ENCODE peak calls at places on chromosomes 4 and X, in six cellular contexts. One of them, this sample, is unnamed.

GRCh38 chr4:172726001-172726423 is 442.6 kb upstream of the GALNT7 start:
- DNase-seq in sciatic nerve: no peak
- DNase-seq in activated T-cell treated with anti-CD3 and anti-CD28 coated beads for 48 hours: no peak
- DNase-seq in GM03348: no peak
- DNase-seq in G401: no peak
- DNase-seq in GM12892: no peak
- DNase-seq in this sample: no peak

GRCh38 chr4:135966936-135967335 is 1565.4 kb downstream of the PCDH18 start:
- DNase-seq in sciatic nerve: no peak
- DNase-seq in G401: no peak
- DNase-seq in activated T-cell treated with anti-CD3 and anti-CD28 coated beads for 48 hours: no peak
- DNase-seq in GM03348: no peak
- DNase-seq in GM12892: no peak
- DNase-seq in this sample: no peak

GRCh38 chr4:56907009-56907408 is 691 bp upstream of the REST start:
- DNase-seq in activated T-cell treated with anti-CD3 and anti-CD28 coated beads for 48 hours: no peak
- DNase-seq in GM03348: no peak
- DNase-seq in GM12892: no peak
- DNase-seq in sciatic nerve: no peak
- DNase-seq in G401: no peak
- DNase-seq in this sample: no peak

GRCh38 chrX:10922158-10922557 is 189.0 kb upstream of the HCCS start:
- DNase-seq in sciatic nerve: no peak
- DNase-seq in GM12892: no peak
- DNase-seq in activated T-cell treated with anti-CD3 and anti-CD28 coated beads for 48 hours: no peak
- DNase-seq in G401: no peak
- DNase-seq in GM03348: peak; percentile 62
- DNase-seq in this sample: no peak

GRCh38 chr4:13762126-13762525 is 134.6 kb upstream of the BOD1L1 start:
- DNase-seq in GM03348: no peak
- DNase-seq in GM12892: no peak
- DNase-seq in G401: no peak
- DNase-seq in sciatic nerve: no peak
- DNase-seq in activated T-cell treated with anti-CD3 and anti-CD28 coated beads for 48 hours: no peak
- DNase-seq in this sample: no peak

GRCh38 chr4:3199661-3200422 is 49.1 kb upstream of the MSANTD1 start:
- DNase-seq in sciatic nerve: peak; percentile 55
- DNase-seq in G401: no peak
- DNase-seq in GM12892: no peak
- DNase-seq in activated T-cell treated with anti-CD3 and anti-CD28 coated beads for 48 hours: no peak
- DNase-seq in GM03348: peak; percentile 83
- DNase-seq in this sample: no peak

GRCh38 chrX:147850875-147851274 is 60.8 kb upstream of the FMR1 start:
- DNase-seq in GM12892: no peak
- DNase-seq in activated T-cell treated with anti-CD3 and anti-CD28 coated beads for 48 hours: no peak
- DNase-seq in G401: no peak
- DNase-seq in GM03348: no peak
- DNase-seq in sciatic nerve: no peak
- DNase-seq in this sample: no peak

GRCh38 chr4:112112590-112113170 is 32.6 kb upstream of the FAM241A start:
- DNase-seq in GM12892: no peak
- DNase-seq in G401: no peak
- DNase-seq in GM03348: no peak
- DNase-seq in activated T-cell treated with anti-CD3 and anti-CD28 coated beads for 48 hours: no peak
- DNase-seq in sciatic nerve: no peak
- DNase-seq in this sample: no peak

GRCh38 chrX:66221856-66222255 is 57.8 kb downstream of the HEPH start:
- DNase-seq in GM12892: no peak
- DNase-seq in GM03348: no peak
- DNase-seq in activated T-cell treated with anti-CD3 and anti-CD28 coated beads for 48 hours: no peak
- DNase-seq in G401: no peak
- DNase-seq in sciatic nerve: no peak
- DNase-seq in this sample: no peak

GRCh38 chrX:132041016-132041415 is 17.9 kb downstream of the STK26 start:
- DNase-seq in GM12892: no peak
- DNase-seq in G401: no peak
- DNase-seq in sciatic nerve: no peak
- DNase-seq in GM03348: no peak
- DNase-seq in activated T-cell treated with anti-CD3 and anti-CD28 coated beads for 48 hours: no peak
- DNase-seq in this sample: no peak

GRCh38 chr4:25654031-25654970 is 1.4 kb upstream of the SLC34A2 start:
- DNase-seq in GM12892: no peak
- DNase-seq in G401: peak; percentile 29
- DNase-seq in sciatic nerve: no peak
- DNase-seq in activated T-cell treated with anti-CD3 and anti-CD28 coated beads for 48 hours: no peak
- DNase-seq in GM03348: no peak
- DNase-seq in this sample: no peak

GRCh38 chrX:27918799-27919198 is 62.5 kb downstream of the DCAF8L1 start:
- DNase-seq in activated T-cell treated with anti-CD3 and anti-CD28 coated beads for 48 hours: no peak
- DNase-seq in GM12892: no peak
- DNase-seq in G401: no peak
- DNase-seq in sciatic nerve: no peak
- DNase-seq in GM03348: no peak
- DNase-seq in this sample: no peak

GRCh38 chr4:26780524-26780923 is 80.1 kb upstream of the STIM2 start:
- DNase-seq in activated T-cell treated with anti-CD3 and anti-CD28 coated beads for 48 hours: no peak
- DNase-seq in sciatic nerve: no peak
- DNase-seq in G401: no peak
- DNase-seq in GM03348: no peak
- DNase-seq in GM12892: no peak
- DNase-seq in this sample: no peak

GRCh38 chr4:74967324-74967723 is 34.4 kb downstream of the PARM1 start:
- DNase-seq in GM03348: no peak
- DNase-seq in G401: no peak
- DNase-seq in sciatic nerve: no peak
- DNase-seq in GM12892: no peak
- DNase-seq in activated T-cell treated with anti-CD3 and anti-CD28 coated beads for 48 hours: no peak
- DNase-seq in this sample: no peak

GRCh38 chrX:56800801-56801200 is 71.8 kb downstream of the NBDY start:
- DNase-seq in GM03348: no peak
- DNase-seq in activated T-cell treated with anti-CD3 and anti-CD28 coated beads for 48 hours: no peak
- DNase-seq in G401: no peak
- DNase-seq in GM12892: no peak
- DNase-seq in sciatic nerve: no peak
- DNase-seq in this sample: peak; percentile 31

GRCh38 chrX:41027388-41027787 is 57.9 kb upstream of the USP9X start:
- DNase-seq in activated T-cell treated with anti-CD3 and anti-CD28 coated beads for 48 hours: no peak
- DNase-seq in G401: no peak
- DNase-seq in sciatic nerve: no peak
- DNase-seq in GM03348: peak; percentile 59
- DNase-seq in GM12892: no peak
- DNase-seq in this sample: no peak

GRCh38 chr4:76589872-76590846 is 155.1 kb downstream of the SHROOM3 start:
- DNase-seq in activated T-cell treated with anti-CD3 and anti-CD28 coated beads for 48 hours: no peak
- DNase-seq in sciatic nerve: no peak
- DNase-seq in GM03348: peak; percentile 81
- DNase-seq in G401: peak; percentile 82
- DNase-seq in GM12892: no peak
- DNase-seq in this sample: no peak

GRCh38 chr4:184824776-184825393 is 883 bp downstream of the ACSL1 start:
- DNase-seq in GM03348: no peak
- DNase-seq in GM12892: no peak
- DNase-seq in activated T-cell treated with anti-CD3 and anti-CD28 coated beads for 48 hours: no peak
- DNase-seq in G401: peak; percentile 39
- DNase-seq in sciatic nerve: no peak
- DNase-seq in this sample: no peak

GRCh38 chrX:46628406-46629371 is 55.1 kb downstream of the CHST7 start:
- DNase-seq in sciatic nerve: no peak
- DNase-seq in G401: no peak
- DNase-seq in GM03348: peak; percentile 27
- DNase-seq in GM12892: peak; percentile 23
- DNase-seq in activated T-cell treated with anti-CD3 and anti-CD28 coated beads for 48 hours: no peak
- DNase-seq in this sample: no peak

GRCh38 chr4:925171-925570 is 6.9 kb downstream of the GAK start:
- DNase-seq in GM12892: no peak
- DNase-seq in activated T-cell treated with anti-CD3 and anti-CD28 coated beads for 48 hours: no peak
- DNase-seq in G401: no peak
- DNase-seq in GM03348: no peak
- DNase-seq in sciatic nerve: no peak
- DNase-seq in this sample: no peak

GRCh38 chr4:112031712-112032328 is 113.4 kb upstream of the FAM241A start:
- DNase-seq in sciatic nerve: no peak
- DNase-seq in activated T-cell treated with anti-CD3 and anti-CD28 coated beads for 48 hours: no peak
- DNase-seq in GM12892: no peak
- DNase-seq in GM03348: peak; percentile 74
- DNase-seq in G401: peak; percentile 22
- DNase-seq in this sample: peak; percentile 13

GRCh38 chrX:17007134-17007768 is 60.8 kb downstream of the REPS2 start:
- DNase-seq in GM03348: peak; percentile 46
- DNase-seq in activated T-cell treated with anti-CD3 and anti-CD28 coated beads for 48 hours: no peak
- DNase-seq in GM12892: no peak
- DNase-seq in G401: peak; percentile 52
- DNase-seq in sciatic nerve: no peak
- DNase-seq in this sample: peak; percentile 2

GRCh38 chr4:165384186-165384585 is 5.4 kb downstream of the CPE start:
- DNase-seq in sciatic nerve: no peak
- DNase-seq in GM12892: no peak
- DNase-seq in G401: no peak
- DNase-seq in activated T-cell treated with anti-CD3 and anti-CD28 coated beads for 48 hours: no peak
- DNase-seq in GM03348: no peak
- DNase-seq in this sample: no peak

GRCh38 chr4:76384052-76384451 is 36.9 kb downstream of the CCDC158 start:
- DNase-seq in GM12892: no peak
- DNase-seq in G401: no peak
- DNase-seq in GM03348: no peak
- DNase-seq in sciatic nerve: no peak
- DNase-seq in activated T-cell treated with anti-CD3 and anti-CD28 coated beads for 48 hours: no peak
- DNase-seq in this sample: no peak

GRCh38 chrX:29145316-29145715 is 558.1 kb downstream of the IL1RAPL1 start:
- DNase-seq in G401: no peak
- DNase-seq in activated T-cell treated with anti-CD3 and anti-CD28 coated beads for 48 hours: no peak
- DNase-seq in GM03348: no peak
- DNase-seq in GM12892: no peak
- DNase-seq in sciatic nerve: no peak
- DNase-seq in this sample: no peak

GRCh38 chrX:69988955-69989394 is 60.8 kb downstream of the AWAT2 start:
- DNase-seq in G401: no peak
- DNase-seq in GM12892: no peak
- DNase-seq in activated T-cell treated with anti-CD3 and anti-CD28 coated beads for 48 hours: peak; percentile 1
- DNase-seq in GM03348: no peak
- DNase-seq in sciatic nerve: no peak
- DNase-seq in this sample: no peak

This sample was measured in GM12891.